ENCODE peak calls at places on chromosomes 4 and X, in six cellular contexts. One of them, this sample, is unnamed.

GRCh38 chr4:111986125-111986524 is 159.1 kb upstream of the FAM241A start:
- DNase-seq in dorsolateral prefrontal cortex: no peak
- DNase-seq in upper lobe of left lung: no peak
- DNase-seq in Calu3: no peak
- DNase-seq in tibial nerve: no peak
- DNase-seq in LNCaP clone FGC: no peak
- DNase-seq in this sample: no peak

GRCh38 chr4:84159767-84160166 is 339.3 kb downstream of the NKX6-1 start:
- DNase-seq in Calu3: no peak
- DNase-seq in upper lobe of left lung: no peak
- DNase-seq in LNCaP clone FGC: peak
- DNase-seq in tibial nerve: no peak
- DNase-seq in dorsolateral prefrontal cortex: no peak
- DNase-seq in this sample: no peak

GRCh38 chr4:140186651-140187315 is 32.8 kb upstream of the MAML3 start:
- DNase-seq in tibial nerve: no peak
- DNase-seq in LNCaP clone FGC: peak
- DNase-seq in upper lobe of left lung: no peak
- DNase-seq in dorsolateral prefrontal cortex: no peak
- DNase-seq in Calu3: peak
- DNase-seq in this sample: no peak

GRCh38 chr4:31461425-31461824 is 741.3 kb downstream of the PCDH7 start:
- DNase-seq in Calu3: no peak
- DNase-seq in upper lobe of left lung: no peak
- DNase-seq in tibial nerve: no peak
- DNase-seq in dorsolateral prefrontal cortex: no peak
- DNase-seq in LNCaP clone FGC: no peak
- DNase-seq in this sample: no peak

GRCh38 chrX:13581554-13581953 is 12.2 kb downstream of the EGFL6 start:
- DNase-seq in upper lobe of left lung: no peak
- DNase-seq in Calu3: no peak
- DNase-seq in dorsolateral prefrontal cortex: no peak
- DNase-seq in tibial nerve: no peak
- DNase-seq in LNCaP clone FGC: no peak
- DNase-seq in this sample: no peak

GRCh38 chrX:154018518-154019060 is 1.1 kb downstream of the IRAK1 start:
- DNase-seq in tibial nerve: no peak
- DNase-seq in upper lobe of left lung: no peak
- DNase-seq in LNCaP clone FGC: no peak
- DNase-seq in dorsolateral prefrontal cortex: no peak
- DNase-seq in Calu3: no peak
- DNase-seq in this sample: no peak

GRCh38 chr4:139825523-139826014 is 159.9 kb downstream of the MGST2 start:
- DNase-seq in LNCaP clone FGC: no peak
- DNase-seq in Calu3: no peak
- DNase-seq in dorsolateral prefrontal cortex: no peak
- DNase-seq in upper lobe of left lung: no peak
- DNase-seq in tibial nerve: no peak
- DNase-seq in this sample: no peak

GRCh38 chrX:65537229-65537628 is 2.6 kb upstream of the LAS1L start:
- DNase-seq in upper lobe of left lung: no peak
- DNase-seq in LNCaP clone FGC: no peak
- DNase-seq in Calu3: no peak
- DNase-seq in tibial nerve: no peak
- DNase-seq in dorsolateral prefrontal cortex: no peak
- DNase-seq in this sample: no peak

GRCh38 chrX:153793291-153793690 is 884 bp downstream of the IDH3G start:
- DNase-seq in upper lobe of left lung: no peak
- DNase-seq in LNCaP clone FGC: no peak
- DNase-seq in dorsolateral prefrontal cortex: no peak
- DNase-seq in Calu3: no peak
- DNase-seq in tibial nerve: no peak
- DNase-seq in this sample: no peak

GRCh38 chrX:45240334-45240733 is 39.7 kb upstream of the DIPK2B start:
- DNase-seq in upper lobe of left lung: no peak
- DNase-seq in LNCaP clone FGC: no peak
- DNase-seq in dorsolateral prefrontal cortex: no peak
- DNase-seq in Calu3: no peak
- DNase-seq in tibial nerve: no peak
- DNase-seq in this sample: no peak

GRCh38 chrX:153925387-153925738 is 701 bp downstream of the ARHGAP4 start:
- DNase-seq in Calu3: no peak
- DNase-seq in LNCaP clone FGC: no peak
- DNase-seq in tibial nerve: no peak
- DNase-seq in dorsolateral prefrontal cortex: no peak
- DNase-seq in upper lobe of left lung: no peak
- DNase-seq in this sample: no peak

GRCh38 chr4:149999485-150000074 is 78.7 kb upstream of the DCLK2 start:
- DNase-seq in LNCaP clone FGC: peak
- DNase-seq in tibial nerve: no peak
- DNase-seq in upper lobe of left lung: no peak
- DNase-seq in dorsolateral prefrontal cortex: no peak
- DNase-seq in Calu3: peak
- DNase-seq in this sample: no peak

GRCh38 chr4:8526363-8526855 is 53.8 kb upstream of the GPR78 start:
- DNase-seq in upper lobe of left lung: peak
- DNase-seq in tibial nerve: no peak
- DNase-seq in Calu3: no peak
- DNase-seq in LNCaP clone FGC: no peak
- DNase-seq in dorsolateral prefrontal cortex: no peak
- DNase-seq in this sample: no peak

GRCh38 chr4:119070301-119070700 is 65.3 kb upstream of the MYOZ2 start:
- DNase-seq in Calu3: no peak
- DNase-seq in dorsolateral prefrontal cortex: no peak
- DNase-seq in LNCaP clone FGC: no peak
- DNase-seq in upper lobe of left lung: no peak
- DNase-seq in tibial nerve: no peak
- DNase-seq in this sample: no peak

GRCh38 chr4:125315571-125316390 is 1.0 kb downstream of the FAT4 start:
- DNase-seq in LNCaP clone FGC: no peak
- DNase-seq in Calu3: peak
- DNase-seq in upper lobe of left lung: peak
- DNase-seq in dorsolateral prefrontal cortex: peak
- DNase-seq in tibial nerve: no peak
- DNase-seq in this sample: peak

GRCh38 chr4:163612762-163613161 is 118.3 kb downstream of the TMA16 start:
- DNase-seq in Calu3: no peak
- DNase-seq in dorsolateral prefrontal cortex: no peak
- DNase-seq in upper lobe of left lung: no peak
- DNase-seq in LNCaP clone FGC: no peak
- DNase-seq in tibial nerve: no peak
- DNase-seq in this sample: no peak

GRCh38 chrX:30141966-30142365 is 73.4 kb upstream of the MAGEB2 start:
- DNase-seq in dorsolateral prefrontal cortex: no peak
- DNase-seq in upper lobe of left lung: no peak
- DNase-seq in Calu3: peak
- DNase-seq in LNCaP clone FGC: no peak
- DNase-seq in tibial nerve: no peak
- DNase-seq in this sample: no peak

GRCh38 chr4:5276475-5277045 is 225.3 kb downstream of the STK32B start:
- DNase-seq in upper lobe of left lung: no peak
- DNase-seq in LNCaP clone FGC: no peak
- DNase-seq in Calu3: no peak
- DNase-seq in dorsolateral prefrontal cortex: no peak
- DNase-seq in tibial nerve: no peak
- DNase-seq in this sample: no peak

GRCh38 chr4:105963461-105964400 is 68.5 kb downstream of the NPNT start:
- DNase-seq in tibial nerve: no peak
- DNase-seq in upper lobe of left lung: no peak
- DNase-seq in dorsolateral prefrontal cortex: no peak
- DNase-seq in Calu3: no peak
- DNase-seq in LNCaP clone FGC: no peak
- DNase-seq in this sample: no peak

GRCh38 chrX:83185010-83185409 is 323.1 kb upstream of the POU3F4 start:
- DNase-seq in upper lobe of left lung: peak
- DNase-seq in tibial nerve: no peak
- DNase-seq in LNCaP clone FGC: no peak
- DNase-seq in Calu3: no peak
- DNase-seq in dorsolateral prefrontal cortex: no peak
- DNase-seq in this sample: no peak

GRCh38 chrX:15894724-15895123 is 40.1 kb upstream of the AP1S2 start:
- DNase-seq in upper lobe of left lung: no peak
- DNase-seq in tibial nerve: no peak
- DNase-seq in LNCaP clone FGC: no peak
- DNase-seq in Calu3: no peak
- DNase-seq in dorsolateral prefrontal cortex: no peak
- DNase-seq in this sample: no peak

GRCh38 chr4:70948665-70949284 is 44.7 kb upstream of the DCK start:
- DNase-seq in tibial nerve: no peak
- DNase-seq in Calu3: no peak
- DNase-seq in dorsolateral prefrontal cortex: no peak
- DNase-seq in upper lobe of left lung: no peak
- DNase-seq in LNCaP clone FGC: no peak
- DNase-seq in this sample: no peak
- TF ChIP-seq CTCF in tibial nerve: no peak
- TF ChIP-seq CTCF in Calu3: no peak
- TF ChIP-seq CTCF in dorsolateral prefrontal cortex: no peak
- TF ChIP-seq CTCF in upper lobe of left lung: no peak
- TF ChIP-seq CTCF in LNCaP clone FGC: no peak
- TF ChIP-seq CTCF in this sample: no peak

GRCh38 chr4:184740965-184741364 is 7.1 kb upstream of the CENPU start:
- DNase-seq in LNCaP clone FGC: no peak
- DNase-seq in dorsolateral prefrontal cortex: no peak
- DNase-seq in tibial nerve: no peak
- DNase-seq in Calu3: no peak
- DNase-seq in upper lobe of left lung: peak
- DNase-seq in this sample: no peak
- TF ChIP-seq CTCF in LNCaP clone FGC: no peak
- TF ChIP-seq CTCF in dorsolateral prefrontal cortex: no peak
- TF ChIP-seq CTCF in tibial nerve: no peak
- TF ChIP-seq CTCF in Calu3: no peak
- TF ChIP-seq CTCF in upper lobe of left lung: no peak
- TF ChIP-seq CTCF in this sample: no peak

GRCh38 chr4:2933566-2934076 is 29.6 kb downstream of the NOP14 start:
- DNase-seq in Calu3: no peak
- DNase-seq in dorsolateral prefrontal cortex: no peak
- DNase-seq in LNCaP clone FGC: no peak
- DNase-seq in upper lobe of left lung: peak
- DNase-seq in tibial nerve: no peak
- DNase-seq in this sample: no peak

GRCh38 chr4:2932951-2933565 is 30.1 kb downstream of the NOP14 start:
- DNase-seq in upper lobe of left lung: no peak
- DNase-seq in tibial nerve: no peak
- DNase-seq in dorsolateral prefrontal cortex: peak
- DNase-seq in Calu3: no peak
- DNase-seq in LNCaP clone FGC: no peak
- DNase-seq in this sample: no peak

GRCh38 chr4:2932561-2932950 is 30.6 kb downstream of the NOP14 start:
- DNase-seq in upper lobe of left lung: no peak
- DNase-seq in Calu3: no peak
- DNase-seq in dorsolateral prefrontal cortex: peak
- DNase-seq in tibial nerve: no peak
- DNase-seq in LNCaP clone FGC: no peak
- DNase-seq in this sample: no peak

GRCh38 chr4:2930821-2931764 is 32.1 kb downstream of the NOP14 start:
- DNase-seq in LNCaP clone FGC: peak
- DNase-seq in tibial nerve: no peak
- DNase-seq in dorsolateral prefrontal cortex: peak
- DNase-seq in Calu3: no peak
- DNase-seq in upper lobe of left lung: peak
- DNase-seq in this sample: no peak

DNA sequence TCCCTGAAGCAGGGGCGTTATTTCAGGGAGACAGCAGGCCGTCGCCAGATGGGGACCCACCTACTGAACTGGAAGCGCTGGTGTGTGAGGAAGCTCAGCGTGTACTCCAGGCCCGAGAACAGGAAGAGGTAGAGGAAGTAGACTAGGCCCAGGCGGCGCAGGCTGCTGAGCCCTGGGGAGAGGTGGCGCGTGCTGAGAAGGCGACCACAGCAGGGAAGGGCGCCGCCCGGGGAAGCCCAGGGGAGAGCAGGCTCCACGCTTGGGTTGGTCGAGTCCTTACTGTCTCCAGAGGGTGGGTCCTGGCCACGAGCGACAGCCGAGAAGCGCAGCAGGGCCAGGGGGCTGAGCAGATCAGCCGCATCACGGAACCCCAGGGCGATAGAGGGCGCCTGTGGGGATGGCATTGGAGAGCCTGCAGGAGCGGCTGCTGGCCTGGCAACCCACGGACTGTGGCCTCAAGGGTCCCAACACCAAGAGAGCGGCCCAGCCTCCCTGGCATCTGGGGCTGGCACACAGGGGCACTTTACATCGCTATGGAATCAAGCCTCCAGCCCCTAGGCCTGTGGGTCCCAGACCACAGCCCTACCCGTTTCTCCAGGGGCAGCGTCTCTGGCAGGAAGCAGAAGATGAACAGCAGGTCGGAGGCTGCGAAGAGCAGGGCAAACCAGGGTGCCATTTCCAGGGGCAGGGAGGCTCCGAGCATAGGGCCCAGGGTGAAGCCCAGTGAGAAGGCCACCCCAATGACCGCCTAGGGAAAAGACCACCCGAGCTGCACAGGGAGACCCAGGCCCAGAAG is 31.2 kb downstream of the NOP14 start:
- DNase-seq in upper lobe of left lung: peak
- DNase-seq in dorsolateral prefrontal cortex: peak
- DNase-seq in Calu3: no peak
- DNase-seq in LNCaP clone FGC: no peak
- DNase-seq in tibial nerve: peak
- DNase-seq in this sample: no peak
- TF ChIP-seq CTCF in upper lobe of left lung: no peak
- TF ChIP-seq CTCF in dorsolateral prefrontal cortex: no peak
- TF ChIP-seq CTCF in Calu3: no peak
- TF ChIP-seq CTCF in LNCaP clone FGC: no peak
- TF ChIP-seq CTCF in tibial nerve: no peak
- TF ChIP-seq CTCF in this sample: no peak

GRCh38 chr4:159190646-159191045 is 87.8 kb downstream of the RAPGEF2 start:
- DNase-seq in LNCaP clone FGC: no peak
- DNase-seq in dorsolateral prefrontal cortex: no peak
- DNase-seq in Calu3: no peak
- DNase-seq in tibial nerve: no peak
- DNase-seq in upper lobe of left lung: no peak
- DNase-seq in this sample: no peak

GRCh38 chr4:159195400-159195799 is 92.5 kb downstream of the RAPGEF2 start:
- DNase-seq in Calu3: no peak
- DNase-seq in upper lobe of left lung: no peak
- DNase-seq in LNCaP clone FGC: no peak
- DNase-seq in tibial nerve: no peak
- DNase-seq in dorsolateral prefrontal cortex: no peak
- DNase-seq in this sample: no peak

GRCh38 chr4:159193256-159193655 is 90.4 kb downstream of the RAPGEF2 start:
- DNase-seq in upper lobe of left lung: no peak
- DNase-seq in LNCaP clone FGC: no peak
- DNase-seq in tibial nerve: no peak
- DNase-seq in dorsolateral prefrontal cortex: no peak
- DNase-seq in Calu3: no peak
- DNase-seq in this sample: no peak

GRCh38 chr4:159188646-159189045 is 85.8 kb downstream of the RAPGEF2 start:
- DNase-seq in dorsolateral prefrontal cortex: no peak
- DNase-seq in Calu3: no peak
- DNase-seq in LNCaP clone FGC: no peak
- DNase-seq in upper lobe of left lung: no peak
- DNase-seq in tibial nerve: no peak
- DNase-seq in this sample: no peak

DNA sequence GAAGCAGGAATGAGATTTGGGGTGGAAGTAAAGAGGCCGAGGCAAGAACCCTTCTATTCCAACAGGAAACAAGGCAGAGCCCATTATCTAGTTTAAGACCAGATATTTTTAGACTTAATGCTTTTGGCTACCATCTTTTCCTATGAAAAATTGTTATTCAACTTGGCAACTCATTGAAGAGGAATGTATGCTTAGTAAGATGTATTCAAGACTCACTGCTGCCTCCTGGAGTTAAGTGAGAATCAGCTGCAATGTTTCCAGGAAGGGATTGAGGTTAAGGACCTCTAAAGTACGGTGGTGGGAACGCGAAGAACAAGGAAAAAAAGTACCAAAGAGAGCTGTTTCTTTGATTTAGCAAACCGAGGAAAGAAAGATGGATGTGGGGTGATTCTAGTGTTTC is 89.1 kb downstream of the RAPGEF2 start:
- DNase-seq in Calu3: peak
- DNase-seq in dorsolateral prefrontal cortex: no peak
- DNase-seq in LNCaP clone FGC: no peak
- DNase-seq in upper lobe of left lung: no peak
- DNase-seq in tibial nerve: no peak
- DNase-seq in this sample: no peak
- TF ChIP-seq CTCF in Calu3: peak
- TF ChIP-seq CTCF in dorsolateral prefrontal cortex: no peak
- TF ChIP-seq CTCF in LNCaP clone FGC: peak
- TF ChIP-seq CTCF in upper lobe of left lung: no peak
- TF ChIP-seq CTCF in tibial nerve: no peak
- TF ChIP-seq CTCF in this sample: peak

This sample was measured in progenitor cell of endocrine pancreas.